ENCODE peak calls at places on chromosomes 1 and 21, in nine cellular contexts. One of them, this sample, is unnamed.

GRCh38 chr1:81878538-81878937 is 77.8 kb downstream of the ADGRL2 start:
- DNase-seq in effector CD8-positive, alpha-beta T cell: no peak
- DNase-seq in fibroblast of the aortic adventitia: no peak
- DNase-seq in HFF-Myc: no peak
- DNase-seq in HS-5: no peak
- DNase-seq in ecto neural progenitor cell: no peak
- DNase-seq in ascending aorta: no peak
- DNase-seq in neural crest cell: no peak
- DNase-seq in fibroblast of gingiva: no peak
- DNase-seq in this sample: no peak

GRCh38 chr21:19609611-19610010 is 1206.0 kb upstream of the TMPRSS15 start:
- DNase-seq in neural crest cell: no peak
- DNase-seq in fibroblast of the aortic adventitia: no peak
- DNase-seq in fibroblast of gingiva: no peak
- DNase-seq in HFF-Myc: no peak
- DNase-seq in effector CD8-positive, alpha-beta T cell: no peak
- DNase-seq in ecto neural progenitor cell: no peak
- DNase-seq in ascending aorta: no peak
- DNase-seq in HS-5: peak
- DNase-seq in this sample: no peak

GRCh38 chr1:28456078-28456477 is 49.8 kb upstream of the RCC1 start:
- DNase-seq in fibroblast of gingiva: peak
- DNase-seq in neural crest cell: no peak
- DNase-seq in fibroblast of the aortic adventitia: peak
- DNase-seq in ascending aorta: no peak
- DNase-seq in effector CD8-positive, alpha-beta T cell: no peak
- DNase-seq in HFF-Myc: peak
- DNase-seq in ecto neural progenitor cell: no peak
- DNase-seq in HS-5: no peak
- DNase-seq in this sample: no peak

GRCh38 chr1:230321741-230322420 is 104.3 kb downstream of the PGBD5 start:
- DNase-seq in ecto neural progenitor cell: no peak
- DNase-seq in HS-5: no peak
- DNase-seq in ascending aorta: no peak
- DNase-seq in HFF-Myc: no peak
- DNase-seq in fibroblast of gingiva: no peak
- DNase-seq in fibroblast of the aortic adventitia: no peak
- DNase-seq in effector CD8-positive, alpha-beta T cell: no peak
- DNase-seq in neural crest cell: no peak
- DNase-seq in this sample: no peak

GRCh38 chr21:17513214-17514123 is 626 bp downstream of the CXADR start:
- DNase-seq in HS-5: peak
- DNase-seq in effector CD8-positive, alpha-beta T cell: no peak
- DNase-seq in ecto neural progenitor cell: no peak
- DNase-seq in neural crest cell: peak
- DNase-seq in fibroblast of the aortic adventitia: peak
- DNase-seq in HFF-Myc: no peak
- DNase-seq in ascending aorta: no peak
- DNase-seq in fibroblast of gingiva: no peak
- DNase-seq in this sample: peak

GRCh38 chr1:236133802-236134201 is 8.5 kb upstream of the GPR137B start:
- DNase-seq in HS-5: no peak
- DNase-seq in fibroblast of gingiva: no peak
- DNase-seq in effector CD8-positive, alpha-beta T cell: no peak
- DNase-seq in neural crest cell: no peak
- DNase-seq in fibroblast of the aortic adventitia: no peak
- DNase-seq in HFF-Myc: no peak
- DNase-seq in ecto neural progenitor cell: no peak
- DNase-seq in ascending aorta: no peak
- DNase-seq in this sample: no peak

GRCh38 chr1:233662503-233663105 is 48.7 kb downstream of the KCNK1 start:
- DNase-seq in effector CD8-positive, alpha-beta T cell: no peak
- DNase-seq in fibroblast of the aortic adventitia: peak
- DNase-seq in HS-5: no peak
- DNase-seq in fibroblast of gingiva: no peak
- DNase-seq in HFF-Myc: no peak
- DNase-seq in neural crest cell: no peak
- DNase-seq in ecto neural progenitor cell: no peak
- DNase-seq in ascending aorta: no peak
- DNase-seq in this sample: no peak

GRCh38 chr21:45523411-45524101 is 18.7 kb downstream of the SLC19A1 start:
- DNase-seq in ascending aorta: peak
- DNase-seq in fibroblast of the aortic adventitia: no peak
- DNase-seq in neural crest cell: no peak
- DNase-seq in HFF-Myc: no peak
- DNase-seq in fibroblast of gingiva: no peak
- DNase-seq in effector CD8-positive, alpha-beta T cell: no peak
- DNase-seq in ecto neural progenitor cell: no peak
- DNase-seq in HS-5: no peak
- DNase-seq in this sample: no peak

GRCh38 chr1:183159960-183160359 is 26.1 kb upstream of the LAMC2 start:
- DNase-seq in HFF-Myc: no peak
- DNase-seq in neural crest cell: no peak
- DNase-seq in HS-5: no peak
- DNase-seq in fibroblast of gingiva: no peak
- DNase-seq in ecto neural progenitor cell: peak
- DNase-seq in effector CD8-positive, alpha-beta T cell: no peak
- DNase-seq in ascending aorta: no peak
- DNase-seq in fibroblast of the aortic adventitia: no peak
- DNase-seq in this sample: peak

GRCh38 chr1:223258751-223259177 is 105.2 kb downstream of the SUSD4 start:
- DNase-seq in ecto neural progenitor cell: no peak
- DNase-seq in fibroblast of the aortic adventitia: peak
- DNase-seq in fibroblast of gingiva: no peak
- DNase-seq in ascending aorta: no peak
- DNase-seq in HS-5: no peak
- DNase-seq in effector CD8-positive, alpha-beta T cell: no peak
- DNase-seq in neural crest cell: no peak
- DNase-seq in HFF-Myc: no peak
- DNase-seq in this sample: peak

GRCh38 chr1:226688056-226688748 is 50.9 kb downstream of the ITPKB start:
- DNase-seq in ecto neural progenitor cell: no peak
- DNase-seq in HFF-Myc: no peak
- DNase-seq in fibroblast of the aortic adventitia: no peak
- DNase-seq in neural crest cell: no peak
- DNase-seq in effector CD8-positive, alpha-beta T cell: no peak
- DNase-seq in ascending aorta: no peak
- DNase-seq in HS-5: no peak
- DNase-seq in fibroblast of gingiva: no peak
- DNase-seq in this sample: no peak

GRCh38 chr21:36966066-36966845 is at the start of gene HLCS:
- DNase-seq in HFF-Myc: no peak
- DNase-seq in ecto neural progenitor cell: peak
- DNase-seq in fibroblast of gingiva: peak
- DNase-seq in HS-5: no peak
- DNase-seq in fibroblast of the aortic adventitia: peak
- DNase-seq in neural crest cell: peak
- DNase-seq in effector CD8-positive, alpha-beta T cell: peak
- DNase-seq in ascending aorta: peak
- DNase-seq in this sample: peak

GRCh38 chr1:162285149-162285561 is 91.5 kb downstream of the SPATA46 start:
- DNase-seq in ecto neural progenitor cell: no peak
- DNase-seq in fibroblast of the aortic adventitia: no peak
- DNase-seq in HS-5: no peak
- DNase-seq in fibroblast of gingiva: no peak
- DNase-seq in HFF-Myc: no peak
- DNase-seq in ascending aorta: no peak
- DNase-seq in neural crest cell: no peak
- DNase-seq in effector CD8-positive, alpha-beta T cell: no peak
- DNase-seq in this sample: peak

GRCh38 chr1:23417570-23417969 is 7.0 kb downstream of the TCEA3 start:
- DNase-seq in effector CD8-positive, alpha-beta T cell: no peak
- DNase-seq in neural crest cell: no peak
- DNase-seq in ecto neural progenitor cell: no peak
- DNase-seq in HS-5: no peak
- DNase-seq in ascending aorta: no peak
- DNase-seq in fibroblast of gingiva: peak
- DNase-seq in fibroblast of the aortic adventitia: no peak
- DNase-seq in HFF-Myc: peak
- DNase-seq in this sample: peak

GRCh38 chr1:46183119-46183842 is 7.0 kb upstream of the P3R3URF start:
- DNase-seq in fibroblast of gingiva: peak
- DNase-seq in HS-5: peak
- DNase-seq in fibroblast of the aortic adventitia: peak
- DNase-seq in neural crest cell: no peak
- DNase-seq in ascending aorta: peak
- DNase-seq in HFF-Myc: peak
- DNase-seq in ecto neural progenitor cell: no peak
- DNase-seq in effector CD8-positive, alpha-beta T cell: no peak
- DNase-seq in this sample: peak

This sample was measured in body of pancreas.